ENCODE peak calls at places on chromosomes 11 and 22, in eight cellular contexts. B is AG10803; E is T-helper 1 cell; A is left kidney; U is RWPE1; T is NCI-H1092 treated with DMSO at 0.1 percent for 48 hours; H is activated CD8-positive, alpha-beta memory T cell treated with anti-CD3 and anti-CD28 coated beads, Interleukin-2, amount 50 U/mL, for 48 hours; F is neural progenitor cell. I is an unnamed sample.

GRCh38 chr22:20566420-20567260 is 59.2 kb downstream of the MED15 start:
- DNase-seq in B (peak), E (peak), A (no peak), U (peak), T (no peak), H (peak), F (no peak), I (peak)

GRCh38 chr22:48536691-48537591 is 1290.7 kb downstream of the BRD1 start:
- DNase-seq in B (peak), E (no peak), A (peak), U (no peak), T (no peak), H (no peak), F (no peak), I (no peak)

GRCh38 chr22:27962268-27963191 is 43.5 kb upstream of the PITPNB start:
- DNase-seq in B (peak), E (no peak), A (peak), U (no peak), T (no peak), H (no peak), F (peak), I (no peak)

GRCh38 chr11:57798905-57799559 is 37.4 kb downstream of the CTNND1 start:
- DNase-seq in B (peak), E (no peak), A (peak), U (peak), T (no peak), H (no peak), F (no peak), I (peak)

GRCh38 chr22:38781033-38781432 is 12.9 kb downstream of the DNAL4 start:
- DNase-seq in B (no peak), E (no peak), A (no peak), U (no peak), T (no peak), H (no peak), F (no peak), I (no peak)

GRCh38 chr22:28429711-28430110 is 249.9 kb downstream of the TTC28 start:
- DNase-seq in B (peak), E (no peak), A (no peak), U (no peak), T (no peak), H (no peak), F (no peak), I (no peak)

GRCh38 chr11:47186937-47187681 is 875 bp upstream of the PACSIN3 start:
- DNase-seq in B (peak), E (peak), A (peak), U (peak), T (no peak), H (peak), F (peak), I (peak)

GRCh38 chr11:95569207-95569606 is 220.4 kb downstream of the FAM76B start:
- DNase-seq in B (no peak), E (no peak), A (no peak), U (no peak), T (no peak), H (no peak), F (no peak), I (no peak)

GRCh38 chr11:44623321-44623715 is 57.9 kb downstream of the CD82 start:
- DNase-seq in B (no peak), E (no peak), A (no peak), U (no peak), T (no peak), H (peak), F (no peak), I (no peak)

GRCh38 chr11:71342116-71342515 is 89.7 kb upstream of the SHANK2 start:
- DNase-seq in B (peak), E (no peak), A (no peak), U (no peak), T (no peak), H (no peak), F (no peak), I (peak)

GRCh38 chr11:115338476-115338875 is 165.7 kb downstream of the CADM1 start:
- DNase-seq in B (no peak), E (no peak), A (no peak), U (no peak), T (no peak), H (no peak), F (no peak), I (no peak)

GRCh38 chr11:62266558-62266957 is 3.4 kb upstream of the SCGB2A2 start:
- DNase-seq in B (no peak), E (peak), A (no peak), U (peak), T (no peak), H (no peak), F (no peak), I (peak)

GRCh38 chr11:101583180-101584128 is at the start of gene TRPC6:
- DNase-seq in B (no peak), E (no peak), A (peak), U (peak), T (no peak), H (no peak), F (peak), I (peak)

GRCh38 chr11:126210871-126211235 is 597 bp downstream of the RPUSD4 start:
- DNase-seq in B (no peak), E (no peak), A (no peak), U (peak), T (no peak), H (no peak), F (peak), I (no peak)

GRCh38 chr11:65557280-65558001 is 718 bp downstream of the LTBP3 start:
- DNase-seq in B (no peak), E (no peak), A (peak), U (no peak), T (no peak), H (no peak), F (peak), I (no peak)

I was measured in bronchial epithelial cell.